ENCODE peak calls at places on chromosomes 11 and 22, in four cellular contexts. G is K562, X is HepG2, R is GM12878. M is an unnamed sample.

GRCh38 chr11:118004543-118005223 is 18.5 kb downstream of the IL10RA start:
- DNase-seq in G (peak; percentile 78), X (no peak), R (no peak), M (no peak)

GRCh38 chr11:115919341-115920086 is 415.3 kb upstream of the CADM1 start:
- DNase-seq in G (no peak), X (no peak), R (peak; percentile 91), M (peak; percentile 6)

GRCh38 chr11:64040684-64041267 is 5.0 kb downstream of the FLRT1 start:
- DNase-seq in G (peak; percentile 50), X (peak; percentile 27), R (no peak), M (peak; percentile 58)

GRCh38 chr11:119417726-119418540 is 5.0 kb downstream of the THY1 start:
- DNase-seq in G (peak; percentile 3), X (no peak), R (no peak), M (no peak)

GRCh38 chr11:64007160-64007628 is 21.0 kb downstream of the OTUB1 start:
- DNase-seq in G (no peak), X (no peak), R (no peak), M (peak; percentile 61)

GRCh38 chr22:23218867-23219251 is 38.5 kb downstream of the BCR start:
- DNase-seq in G (no peak), X (peak; percentile 59), R (no peak), M (no peak)

GRCh38 chr11:12704049-12704448 is 29.8 kb downstream of the TEAD1 start:
- DNase-seq in G (no peak), X (no peak), R (no peak), M (no peak)

GRCh38 chr11:126282361-126282741 is 542 bp upstream of the TIRAP start:
- DNase-seq in G (peak; percentile 37), X (peak; percentile 18), R (no peak), M (no peak)

GRCh38 chr11:108933630-108934029 is 268.8 kb downstream of the DDX10 start:
- DNase-seq in G (no peak), X (no peak), R (no peak), M (no peak)

GRCh38 chr11:61129608-61130523 is 27.6 kb downstream of the CD5 start:
- DNase-seq in G (peak; percentile 94), X (peak; percentile 82), R (peak; percentile 44), M (peak; percentile 91)

GRCh38 chr11:57324154-57324885 is 432 bp downstream of the TNKS1BP1 start:
- DNase-seq in G (peak; percentile 80), X (no peak), R (no peak), M (peak; percentile 52)

GRCh38 chr11:42526366-42526765 is 785.4 kb upstream of the API5 start:
- DNase-seq in G (no peak), X (no peak), R (no peak), M (no peak)

GRCh38 chr11:42521994-42522393 is 789.8 kb upstream of the API5 start:
- DNase-seq in G (no peak), X (no peak), R (no peak), M (peak; percentile 24)

GRCh38 chr11:42528471-42528870 is 783.3 kb upstream of the API5 start:
- DNase-seq in G (no peak), X (no peak), R (no peak), M (no peak)

GRCh38 chr11:42524534-42525227 is 787.1 kb upstream of the API5 start:
- DNase-seq in G (peak; percentile 10), X (peak; percentile 41), R (peak; percentile 5), M (peak; percentile 48)
- TF ChIP-seq CHD4 in G (no peak), X (no peak), R (no peak), M (no peak)

GRCh38 chr11:1771700-1772099 is 8.0 kb upstream of the CTSD start:
- DNase-seq in G (no peak), X (no peak), R (no peak), M (peak; percentile 64)
- H3K4me2 ChIP-seq in G (no peak overlapping the region), X (no peak overlapping the region), R (no peak overlapping the region), M (peak overlapping the region; percentile 82)

GRCh38 chr11:86015699-86016098 is 53.2 kb downstream of the PICALM start:
- DNase-seq in G (no peak), X (no peak), R (no peak), M (no peak)
- TF ChIP-seq CHD4 in G (no peak), X (no peak), R (no peak), M (no peak)

GRCh38 chr22:27132896-27133500 is 475.6 kb downstream of the MIAT start:
- DNase-seq in G (no peak), X (no peak), R (no peak), M (no peak)
- H3K4me2 ChIP-seq in G (no peak overlapping the region), X (no peak overlapping the region), R (no peak overlapping the region), M (peak overlapping the region; percentile 68)

DNA sequence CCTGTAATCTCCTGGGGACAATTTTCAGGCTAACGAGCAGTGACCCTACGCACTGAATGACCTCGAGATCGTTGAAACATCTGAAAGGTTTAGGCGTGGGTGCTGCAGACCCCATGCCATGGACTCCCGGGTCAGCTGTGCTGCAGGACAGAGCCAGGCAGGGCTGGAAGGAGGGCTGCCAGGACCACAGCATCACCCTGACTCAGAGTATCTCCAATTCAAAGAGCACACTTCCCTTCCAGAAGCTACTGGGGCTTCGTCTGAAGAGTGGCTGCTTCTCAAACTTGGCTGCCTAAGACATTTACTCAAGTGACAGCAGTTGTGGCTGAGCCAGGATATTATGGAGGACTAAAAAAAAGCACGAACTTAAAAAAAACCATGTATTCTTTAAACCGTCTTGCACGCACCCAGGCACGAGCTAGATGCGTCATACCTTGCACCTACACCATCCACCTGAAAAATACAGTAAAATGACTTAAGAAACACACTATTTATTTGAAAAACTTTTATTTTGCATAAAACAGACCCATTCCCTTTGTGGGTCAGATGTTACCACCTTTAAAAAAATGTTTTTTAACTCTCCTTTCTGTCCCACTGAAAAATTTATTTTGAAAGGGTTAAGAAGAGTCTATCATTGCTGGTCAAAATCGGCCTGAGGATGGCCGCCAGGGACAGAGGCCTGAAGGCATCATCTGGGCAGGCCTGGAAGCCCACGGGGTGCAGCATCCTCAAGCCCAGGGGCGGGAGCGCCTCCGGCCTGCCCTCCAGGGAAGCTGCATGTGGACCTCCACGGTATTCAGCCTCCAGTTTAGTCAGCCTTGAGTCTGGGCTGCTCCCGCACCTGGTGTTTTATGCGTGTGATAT is 13.1 kb upstream of the BID start:
- DNase-seq in G (no peak), X (no peak), R (no peak), M (no peak)
- TF ChIP-seq CHD4 in G (no peak), X (no peak), R (no peak), M (no peak)

GRCh38 chr11:128621491-128622136 is 34.3 kb upstream of the ETS1 start:
- DNase-seq in G (no peak), X (no peak), R (no peak), M (no peak)
- H3K4me2 ChIP-seq in G (no peak overlapping the region), X (no peak overlapping the region), R (no peak overlapping the region), M (no peak overlapping the region)

GRCh38 chr11:77074626-77075221 is 8.0 kb downstream of the CAPN5 start:
- DNase-seq in G (no peak), X (no peak), R (no peak), M (no peak)

GRCh38 chr11:77071671-77072605 is 5.2 kb downstream of the CAPN5 start:
- DNase-seq in G (no peak), X (no peak), R (no peak), M (no peak)

GRCh38 chr11:77074205-77074604 is 7.4 kb downstream of the CAPN5 start:
- DNase-seq in G (no peak), X (no peak), R (no peak), M (no peak)

GRCh38 chr11:77072851-77073327 is 6.1 kb downstream of the CAPN5 start:
- DNase-seq in G (no peak), X (no peak), R (no peak), M (no peak)

DNA sequence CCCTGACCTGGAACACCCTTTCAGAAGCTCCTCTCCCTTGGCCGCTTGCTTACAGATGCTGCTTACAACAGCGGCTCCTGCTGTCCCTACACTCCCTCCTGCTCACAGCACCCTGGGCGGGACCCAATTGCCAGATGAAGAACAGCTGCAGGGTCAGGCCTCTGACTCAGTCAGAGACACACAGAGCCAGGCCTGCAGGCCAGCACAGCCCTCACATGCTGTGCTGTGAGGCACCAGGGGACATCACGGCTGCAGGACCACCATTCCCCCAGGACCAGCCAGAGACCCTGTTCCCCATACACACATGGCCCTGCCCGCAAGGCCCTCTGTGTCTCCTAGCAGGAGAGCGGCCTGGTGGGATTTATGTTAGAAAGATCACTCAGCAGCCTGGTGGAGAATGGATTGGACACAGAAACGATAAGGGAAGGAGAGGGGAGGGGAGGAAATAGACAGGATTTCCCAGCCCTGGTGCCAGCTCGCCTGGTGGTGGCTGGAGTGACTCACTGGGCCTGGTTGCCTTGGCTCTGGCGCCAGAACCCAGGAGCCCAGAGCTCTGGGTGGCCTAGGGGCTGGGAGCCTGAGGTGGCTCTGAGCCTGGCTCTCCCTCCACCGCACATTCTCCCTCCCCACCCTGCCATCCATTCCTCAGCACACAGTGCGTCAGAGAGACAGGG is 6.7 kb downstream of the CAPN5 start:
- DNase-seq in G (no peak), X (peak; percentile 45), R (no peak), M (peak; percentile 83)
- TF ChIP-seq CHD4 in G (no peak), X (no peak), R (no peak), M (no peak)

GRCh38 chr11:111429066-111429506 is 50.0 kb upstream of the POU2AF1 start:
- DNase-seq in G (peak; percentile 54), X (peak; percentile 64), R (no peak), M (no peak)

GRCh38 chr11:111428113-111428876 is 49.2 kb upstream of the POU2AF1 start:
- DNase-seq in G (no peak), X (no peak), R (no peak), M (no peak)

GRCh38 chr11:111427471-111427912 is 48.4 kb upstream of the POU2AF1 start:
- DNase-seq in G (peak; percentile 31), X (peak; percentile 13), R (no peak), M (no peak)

GRCh38 chr11:111423250-111423615 is 44.2 kb upstream of the POU2AF1 start:
- DNase-seq in G (no peak), X (no peak), R (no peak), M (no peak)

GRCh38 chr11:111426615-111427014 is 47.5 kb upstream of the POU2AF1 start:
- DNase-seq in G (no peak), X (no peak), R (no peak), M (no peak)
- H3K4me2 ChIP-seq in G (no peak overlapping the region), X (no peak overlapping the region), R (no peak overlapping the region), M (no peak overlapping the region)

GRCh38 chr11:79438631-79439429 is 2.0 kb downstream of the TENM4 start:
- DNase-seq in G (no peak), X (no peak), R (no peak), M (no peak)

GRCh38 chr11:79441159-79441875 is 487 bp upstream of the TENM4 start:
- DNase-seq in G (no peak), X (no peak), R (no peak), M (no peak)

GRCh38 chr11:79439430-79439892 is 1.4 kb downstream of the TENM4 start:
- DNase-seq in G (no peak), X (no peak), R (no peak), M (no peak)

GRCh38 chr11:79440451-79441158 is at the start of gene TENM4:
- DNase-seq in G (no peak), X (no peak), R (no peak), M (peak; percentile 28)

GRCh38 chr11:79439893-79440450 is 858 bp downstream of the TENM4 start:
- DNase-seq in G (no peak), X (no peak), R (no peak), M (no peak)
- TF ChIP-seq CHD4 in G (no peak), X (no peak), R (no peak), M (no peak)

GRCh38 chr11:74951241-74951640 is 2.2 kb downstream of the SPCS2 start:
- DNase-seq in G (no peak), X (no peak), R (no peak), M (no peak)
- H3K4me2 ChIP-seq in G (peak overlapping the region; percentile 95), X (peak overlapping the region; percentile 82), R (peak overlapping the region; percentile 91), M (peak overlapping the region; percentile 84)